ENCODE peak calls at places on chromosomes 5 and 9, in five cellular contexts. P, T, K, H and A are unnamed samples.

GRCh38 chr5:133203317-133204305 is 151.8 kb downstream of the HSPA4 start:
- DNase-seq in K (no peak), P (no peak), H (no peak), T (no peak), A (no peak)

GRCh38 chr5:110909950-110910349 is 161.6 kb upstream of the TSLP start:
- DNase-seq in K (no peak), H (no peak), P (no peak), T (no peak), A (peak; percentile 52)

GRCh38 chr9:124947727-124948391 is 7.0 kb upstream of the GOLGA1 start:
- DNase-seq in T (no peak), P (no peak), K (no peak), H (no peak), A (no peak)

GRCh38 chr9:110257097-110257955 is 1.0 kb upstream of the TXN start:
- DNase-seq in P (no peak), K (peak; percentile 46), H (no peak), T (no peak), A (no peak)

GRCh38 chr5:73947876-73948275 is 321.9 kb downstream of the ARHGEF28 start:
- DNase-seq in H (no peak), T (no peak), P (no peak), K (no peak), A (no peak)

GRCh38 chr9:94720846-94721549 is 5.5 kb upstream of the AOPEP start:
- DNase-seq in P (no peak), K (no peak), H (no peak), T (no peak), A (no peak)

GRCh38 chr9:91515074-91515687 is 91.5 kb upstream of the NFIL3 start:
- DNase-seq in T (peak; percentile 38), P (no peak), H (no peak), K (no peak), A (no peak)

GRCh38 chr9:121026260-121026691 is 23.8 kb downstream of the C5 start:
- DNase-seq in T (no peak), P (no peak), K (no peak), H (no peak), A (no peak)

GRCh38 chr5:149939572-149939971 is 5.0 kb downstream of the PDE6A start:
- DNase-seq in K (no peak), H (no peak), P (no peak), T (no peak), A (no peak)

GRCh38 chr9:642014-642413 is 199.5 kb upstream of the DMRT1 start:
- DNase-seq in K (no peak), T (no peak), P (no peak), H (no peak), A (no peak)

GRCh38 chr5:11164456-11165286 is 403.6 kb upstream of the DAP start:
- DNase-seq in H (no peak), K (peak; percentile 6), P (no peak), T (no peak), A (no peak)

GRCh38 chr9:16254674-16255073 is 615.8 kb downstream of the BNC2 start:
- DNase-seq in K (no peak), P (no peak), H (no peak), T (no peak), A (no peak)

GRCh38 chr5:119323630-119324000 is 32.2 kb upstream of the TNFAIP8 start:
- DNase-seq in K (peak; percentile 39), H (no peak), P (no peak), T (no peak), A (no peak)

GRCh38 chr9:15272377-15272928 is 34.6 kb downstream of the TTC39B start:
- DNase-seq in P (no peak), T (no peak), K (no peak), H (no peak), A (no peak)

GRCh38 chr5:109062669-109063068 is 315.0 kb downstream of the FER start:
- DNase-seq in H (no peak), T (no peak), P (no peak), K (no peak), A (peak; percentile 69)

GRCh38 chr9:36317766-36318165 is 59.5 kb upstream of the GNE start:
- DNase-seq in T (no peak), P (no peak), H (no peak), K (no peak), A (no peak)

GRCh38 chr9:98575379-98576346 is 133.1 kb downstream of the GABBR2 start:
- DNase-seq in K (no peak), H (no peak), T (peak; percentile 42), P (no peak), A (peak; percentile 1)

GRCh38 chr5:172074896-172075295 is 68.5 kb upstream of the FBXW11 start:
- DNase-seq in H (no peak), K (no peak), P (no peak), T (no peak), A (no peak)

GRCh38 chr5:33340195-33340594 is 100.6 kb upstream of the TARS1 start:
- DNase-seq in K (no peak), P (no peak), H (no peak), T (no peak), A (no peak)

GRCh38 chr9:16361939-16362338 is 508.5 kb downstream of the BNC2 start:
- DNase-seq in K (no peak), H (no peak), T (no peak), P (no peak), A (no peak)

GRCh38 chr9:76699966-76700365 is 64.3 kb upstream of the PCA3 start:
- DNase-seq in T (no peak), P (no peak), H (no peak), K (peak; percentile 62), A (peak; percentile 69)

GRCh38 chr9:32968101-32969011 is 33.1 kb downstream of the APTX start:
- DNase-seq in K (peak; percentile 70), H (no peak), T (no peak), P (no peak), A (no peak)

GRCh38 chr5:159478950-159479349 is 148.7 kb upstream of the IL12B start:
- DNase-seq in T (no peak), P (no peak), K (no peak), H (no peak), A (no peak)

GRCh38 chr9:14198544-14199510 is 115.1 kb downstream of the NFIB start:
- DNase-seq in T (no peak), H (no peak), P (no peak), K (peak; percentile 97), A (no peak)

GRCh38 chr5:135223404-135223803 is 175.6 kb downstream of the MACROH2A1 start:
- DNase-seq in H (no peak), P (no peak), K (no peak), T (no peak), A (no peak)

GRCh38 chr9:134433101-134433500 is 106.8 kb downstream of the RXRA start:
- DNase-seq in P (no peak), T (no peak), H (no peak), K (peak; percentile 39), A (no peak)

GRCh38 chr9:137971477-137972138 is 94.0 kb downstream of the CACNA1B start:
- DNase-seq in P (no peak), H (no peak), K (no peak), T (no peak), A (no peak)

GRCh38 chr9:120434532-120434931 is 145.4 kb downstream of the CDK5RAP2 start:
- DNase-seq in P (no peak), H (no peak), T (no peak), K (no peak), A (peak; percentile 74)

GRCh38 chr9:114155967-114156294 is 594 bp downstream of the COL27A1 start:
- DNase-seq in K (no peak), T (no peak), P (no peak), H (no peak), A (no peak)

GRCh38 chr5:34014614-34015013 is 6.8 kb upstream of the AMACR start:
- DNase-seq in K (no peak), H (no peak), T (no peak), P (no peak), A (no peak)

GRCh38 chr9:37364751-37365360 is 57.6 kb upstream of the GRHPR start:
- DNase-seq in K (no peak), P (no peak), H (no peak), T (no peak), A (no peak)

GRCh38 chr9:116416421-116416820 is 262.8 kb downstream of the PAPPA start:
- DNase-seq in K (no peak), P (no peak), T (no peak), H (no peak), A (no peak)

GRCh38 chr9:133788819-133789733 is 50.9 kb upstream of the SARDH start:
- DNase-seq in T (no peak), K (peak; percentile 12), P (no peak), H (no peak), A (no peak)

GRCh38 chr5:126003309-126003708 is 419.9 kb upstream of the GRAMD2B start:
- DNase-seq in P (no peak), T (peak; percentile 31), H (no peak), K (peak; percentile 32), A (peak; percentile 49)

GRCh38 chr9:134518004-134518606 is 123.5 kb upstream of the COL5A1 start:
- DNase-seq in H (no peak), P (no peak), K (peak; percentile 57), T (no peak), A (no peak)